ENCODE peak calls at places on chromosomes 6 and 20, in four cellular contexts. O is body of pancreas, U is GM10248, K is cardiac muscle cell. D is an unnamed sample.

GRCh38 chr6:168148231-168148849 is 69.3 kb upstream of the FRMD1 start:
- DNase-seq in O (no peak), U (no peak), K (no peak), D (no peak)

GRCh38 chr6:42424906-42425474 is 26.7 kb downstream of the TRERF1 start:
- DNase-seq in O (no peak), U (no peak), K (no peak), D (no peak)

GRCh38 chr20:46364670-46365482 is 41.5 kb downstream of the ELMO2 start:
- DNase-seq in O (peak; percentile 32), U (no peak), K (no peak), D (no peak)

GRCh38 chr6:13480631-13481501 is 6.5 kb downstream of the GFOD1 start:
- DNase-seq in O (no peak), U (no peak), K (no peak), D (no peak)

GRCh38 chr6:64733433-64733832 is 973.6 kb downstream of the EYS start:
- DNase-seq in O (no peak), U (no peak), K (no peak), D (no peak)

GRCh38 chr6:44627091-44627878 is 239.8 kb downstream of the CDC5L start:
- DNase-seq in O (peak; percentile 38), U (no peak), K (no peak), D (no peak)

GRCh38 chr6:107811591-107812218 is 12.4 kb downstream of the SCML4 start:
- DNase-seq in O (peak; percentile 51), U (no peak), K (peak; percentile 17), D (no peak)

GRCh38 chr20:48490976-48491657 is 336.7 kb downstream of the PREX1 start:
- DNase-seq in O (no peak), U (no peak), K (no peak), D (no peak)

GRCh38 chr6:114061116-114061515 is 90.2 kb upstream of the HDAC2 start:
- DNase-seq in O (no peak), U (no peak), K (no peak), D (no peak)

GRCh38 chr6:54695815-54696214 is 150.8 kb upstream of the FAM83B start:
- DNase-seq in O (no peak), U (no peak), K (no peak), D (no peak)

GRCh38 chr20:10987651-10988383 is 314.0 kb upstream of the JAG1 start:
- DNase-seq in O (no peak), U (no peak), K (no peak), D (no peak)

GRCh38 chr6:149234051-149234962 is 83.2 kb upstream of the TAB2 start:
- DNase-seq in O (no peak), U (no peak), K (no peak), D (peak; percentile 74)

GRCh38 chr20:59207742-59208357 is 44.2 kb downstream of the ZNF831 start:
- DNase-seq in O (peak; percentile 47), U (peak; percentile 86), K (peak; percentile 31), D (peak; percentile 88)

GRCh38 chr6:146857960-146858308 is 259.2 kb downstream of the ADGB start:
- DNase-seq in O (no peak), U (no peak), K (no peak), D (no peak)

GRCh38 chr6:149153100-149153499 is 164.4 kb upstream of the TAB2 start:
- DNase-seq in O (no peak), U (no peak), K (no peak), D (no peak)

GRCh38 chr6:144344651-144345050 is 59.5 kb downstream of the UTRN start:
- DNase-seq in O (no peak), U (peak; percentile 45), K (no peak), D (peak; percentile 63)

GRCh38 chr6:3986241-3986640 is 92.7 kb downstream of the FAM217A start:
- DNase-seq in O (no peak), U (no peak), K (no peak), D (no peak)
- TF ChIP-seq CTCF in O (no peak), U (no peak), K (no peak), D (no peak)

GRCh38 chr6:27720607-27721580 is 191.3 kb downstream of the OR2B2 start:
- DNase-seq in O (no peak), U (peak; percentile 27), K (peak; percentile 47), D (peak; percentile 41)
- TF ChIP-seq CTCF in O (no peak), U (peak; percentile 8), K (no peak), D (no peak)

DNA sequence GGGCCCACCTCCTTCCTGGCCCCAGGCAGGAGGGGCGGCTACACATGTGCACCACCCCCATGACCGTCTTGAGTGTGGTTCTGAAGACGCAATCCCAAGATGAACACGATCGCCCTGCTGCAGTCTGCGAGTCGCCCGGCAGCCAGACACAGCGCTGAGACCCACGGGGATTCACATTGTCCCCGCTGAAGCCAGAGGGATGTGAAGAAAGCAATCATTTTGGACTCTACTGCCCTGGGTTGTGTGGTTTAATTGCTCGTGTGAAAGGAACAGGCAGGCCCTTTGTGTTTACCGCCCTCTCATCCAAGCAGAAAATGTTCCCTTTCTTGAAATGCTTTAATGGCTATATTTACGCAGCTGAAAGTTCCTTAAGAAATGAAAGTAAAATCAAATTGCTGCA is 279.5 kb downstream of the TAF4 start:
- DNase-seq in O (no peak), U (no peak), K (no peak), D (no peak)
- TF ChIP-seq CTCF in O (no peak), U (no peak), K (no peak), D (no peak)

GRCh38 chr6:34514593-34515472 is 41.3 kb downstream of the SPDEF start:
- DNase-seq in O (peak; percentile 48), U (no peak), K (peak; percentile 88), D (no peak)
- TF ChIP-seq CTCF in O (peak; percentile 14), U (no peak), K (peak; percentile 45), D (no peak)

DNA sequence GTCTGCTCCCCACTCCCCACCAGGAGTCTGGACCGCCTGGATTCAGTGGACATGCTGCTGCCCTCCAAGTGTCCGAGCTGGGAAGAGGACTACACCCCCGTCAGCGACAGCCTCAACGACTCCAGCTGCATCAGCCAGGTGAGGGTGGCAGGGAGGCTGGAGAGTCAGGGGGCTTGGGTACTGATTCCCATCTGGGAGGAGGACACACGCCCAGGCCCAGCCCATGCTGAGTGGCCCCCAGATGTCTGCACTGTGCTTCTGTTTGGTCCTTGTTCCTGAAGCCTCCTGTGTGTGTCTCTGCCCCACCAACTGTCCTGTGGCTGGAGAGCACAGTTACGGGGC is 101.6 kb upstream of the MYL9 start:
- DNase-seq in O (no peak), U (no peak), K (no peak), D (no peak)
- TF ChIP-seq CTCF in O (no peak), U (peak; percentile 9), K (no peak), D (peak; percentile 26)

GRCh38 chr6:55963301-55963700 is 87.9 kb upstream of the BMP5 start:
- DNase-seq in O (no peak), U (no peak), K (peak; percentile 30), D (no peak)
- TF ChIP-seq CTCF in O (no peak), U (no peak), K (peak; percentile 34), D (no peak)

GRCh38 chr6:129893513-129894098 is 32.5 kb upstream of the TMEM244 start:
- DNase-seq in O (no peak), U (no peak), K (peak; percentile 54), D (no peak)
- TF ChIP-seq CTCF in O (peak; percentile 9), U (peak; percentile 39), K (peak; percentile 44), D (peak; percentile 48)

DNA sequence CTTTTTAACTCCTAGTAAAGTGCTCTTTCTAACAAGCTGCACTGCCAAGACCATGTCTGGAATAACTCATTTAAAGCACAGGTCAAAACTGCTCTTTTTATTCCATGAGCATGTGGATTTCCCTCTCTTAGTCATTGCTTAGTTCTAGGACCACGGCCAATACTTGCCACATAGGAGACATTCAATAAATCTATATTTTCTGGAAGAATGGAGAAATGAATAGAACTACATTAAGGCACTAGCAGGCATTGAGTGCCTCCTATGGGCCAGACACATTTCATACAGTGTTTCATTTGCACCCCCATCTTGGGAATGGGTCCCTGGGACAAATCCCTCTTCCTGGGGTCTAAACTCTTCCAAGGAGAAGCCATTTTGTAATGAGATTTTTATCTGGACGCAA is 552.8 kb upstream of the CITED2 start:
- DNase-seq in O (no peak), U (peak; percentile 27), K (peak; percentile 85), D (no peak)
- TF ChIP-seq CTCF in O (peak; percentile 26), U (peak; percentile 30), K (peak; percentile 39), D (no peak)

DNA sequence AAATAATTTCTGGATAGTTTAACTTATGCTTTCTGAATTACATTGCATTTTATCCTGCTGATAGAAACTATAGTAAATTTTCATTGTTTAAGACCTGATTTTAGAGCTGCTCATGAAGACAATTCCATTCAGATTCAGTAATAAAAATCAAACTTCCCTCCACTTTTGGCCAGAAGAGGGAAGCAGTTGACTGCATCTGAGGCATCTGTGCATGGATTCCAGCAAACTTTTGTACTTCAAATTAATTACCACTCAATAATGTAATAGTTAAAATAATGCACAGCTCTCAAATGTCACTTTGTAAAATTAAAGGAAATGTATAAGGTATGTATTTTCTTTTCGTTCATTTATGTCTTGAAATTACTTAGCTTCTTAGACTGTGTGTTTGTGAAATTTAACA is 64.2 kb upstream of the SLC35B3 start:
- DNase-seq in O (no peak), U (no peak), K (peak; percentile 1), D (no peak)
- TF ChIP-seq CTCF in O (peak; percentile 30), U (peak; percentile 6), K (no peak), D (peak; percentile 12)

DNA sequence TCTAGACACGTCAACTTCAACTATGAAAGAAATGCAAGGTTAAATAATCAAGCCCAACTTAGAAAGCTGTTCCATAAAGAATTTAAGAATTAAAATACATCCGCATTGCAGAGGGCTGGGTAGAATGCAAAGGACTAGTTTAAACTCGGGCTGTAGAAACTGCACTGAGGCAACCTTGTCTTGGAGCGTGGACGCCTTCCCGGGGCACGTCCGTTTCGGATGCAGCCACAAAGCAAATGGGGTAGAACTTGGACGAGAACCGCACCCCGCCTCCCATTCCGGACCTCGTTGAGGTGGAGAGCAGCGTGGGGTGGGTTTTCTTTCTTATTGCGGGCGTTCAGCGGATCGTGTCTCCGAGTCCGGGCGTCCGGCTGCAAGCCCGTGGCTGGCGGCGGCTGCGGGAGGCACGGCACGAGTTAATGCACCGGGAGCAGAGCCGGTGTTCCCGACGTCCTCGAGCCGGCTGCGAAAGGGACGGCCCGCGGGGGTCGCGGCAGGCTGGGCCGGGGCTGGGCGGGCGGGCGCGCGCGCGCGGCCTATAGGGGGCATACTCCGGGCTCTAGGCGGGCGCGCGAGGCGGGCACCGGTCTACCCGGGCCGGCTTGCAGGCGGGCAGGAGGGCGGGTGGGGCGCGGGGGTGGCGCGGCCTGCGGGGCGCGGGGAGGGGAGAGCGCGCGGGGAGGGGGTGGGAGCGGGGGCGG is 2.0 kb downstream of the JARID2 start:
- DNase-seq in O (peak; percentile 54), U (peak; percentile 42), K (peak; percentile 70), D (peak; percentile 70)
- TF ChIP-seq CTCF in O (peak; percentile 8), U (peak; percentile 12), K (peak; percentile 5), D (no peak)

D was measured in activated CD8-positive, alpha-beta T cell treated with anti-CD3 and anti-CD28 coated beads for 36 hours.